ENCODE peak calls at places on chromosomes 1 and 21, in four cellular contexts. M is Peyer's patch, L is IMR-90, N is adrenal gland. B is an unnamed sample. For H3K4me1, the result is how much of the 10 kb centered on the place peaks cover.

GRCh38 chr1:3890389-3891328 is 9.4 kb downstream of the C1orf174 start:
- DNase-seq in M (no peak), L (no peak), N (no peak), B (no peak)

GRCh38 chr1:78410643-78411042 is 80.1 kb upstream of the PTGFR start:
- DNase-seq in M (no peak), L (no peak), N (no peak), B (no peak)

GRCh38 chr1:21607549-21608529 is 61.3 kb downstream of the RAP1GAP start:
- DNase-seq in M (peak), L (peak), N (peak), B (peak)

GRCh38 chr1:192702212-192702993 is 66.5 kb downstream of the RGS13 start:
- DNase-seq in M (no peak), L (peak), N (no peak), B (no peak)

GRCh38 chr1:216499581-216500272 is 76.5 kb upstream of the USH2A start:
- DNase-seq in M (no peak), L (no peak), N (no peak), B (no peak)

GRCh38 chr21:29832217-29832616 is 107.6 kb downstream of the GRIK1 start:
- DNase-seq in M (no peak), L (no peak), N (no peak), B (no peak)

GRCh38 chr1:110102081-110102480 is 10.2 kb upstream of the UBL4B start:
- DNase-seq in M (no peak), L (peak), N (no peak), B (peak)

GRCh38 chr1:28428012-28428411 is 58.5 kb downstream of the PHACTR4 start:
- DNase-seq in M (no peak), L (no peak), N (no peak), B (no peak)

DNA sequence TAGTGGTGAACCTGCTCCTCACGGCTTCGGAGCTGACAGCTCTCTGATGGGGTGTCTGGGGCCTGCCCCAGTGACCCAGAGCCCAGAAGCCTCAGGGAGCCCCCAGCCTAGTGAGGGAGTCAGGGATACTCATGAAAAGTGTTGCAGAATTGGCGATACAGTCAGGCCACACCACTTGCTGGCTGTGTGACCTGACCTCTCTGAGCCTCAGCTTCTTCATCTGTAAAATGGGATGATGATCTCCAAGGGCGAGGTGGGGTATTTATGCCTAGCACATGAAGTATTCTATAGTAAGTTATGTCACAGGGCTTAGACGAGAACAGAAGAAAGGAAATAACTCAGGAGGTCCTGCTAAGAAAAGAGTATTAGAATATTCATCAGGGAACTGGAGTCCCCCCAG is 1.6 kb downstream of the TMEM51 start:
- DNase-seq in M (no peak), L (no peak), N (no peak), B (no peak)
- H3K4me3 ChIP-seq in M (no peak), L (peak), N (no peak), B (no peak)

GRCh38 chr21:38807987-38808386 is 2.3 kb downstream of the ETS2 start:
- DNase-seq in M (no peak), L (peak), N (no peak), B (no peak)

GRCh38 chr21:38807481-38807880 is 1.8 kb downstream of the ETS2 start:
- DNase-seq in M (no peak), L (no peak), N (no peak), B (no peak)

GRCh38 chr21:38810826-38811164 is 5.1 kb downstream of the ETS2 start:
- DNase-seq in M (no peak), L (no peak), N (no peak), B (no peak)

GRCh38 chr21:38810034-38810825 is 4.5 kb downstream of the ETS2 start:
- DNase-seq in M (no peak), L (no peak), N (no peak), B (no peak)

GRCh38 chr21:38809170-38809878 is 3.6 kb downstream of the ETS2 start:
- DNase-seq in M (no peak), L (no peak), N (no peak), B (no peak)
- H3K4me1 ChIP-seq in M (under half), L (under half), N (under half), B (under half)

GRCh38 chr1:205373022-205373421 is 16.3 kb upstream of the KLHDC8A start:
- DNase-seq in M (no peak), L (peak), N (peak), B (no peak)

GRCh38 chr1:205376739-205377138 is 20.0 kb upstream of the KLHDC8A start:
- DNase-seq in M (no peak), L (no peak), N (no peak), B (no peak)

GRCh38 chr1:205377355-205377754 is 20.6 kb upstream of the KLHDC8A start:
- DNase-seq in M (no peak), L (no peak), N (no peak), B (no peak)

GRCh38 chr1:205374205-205375078 is 17.7 kb upstream of the KLHDC8A start:
- DNase-seq in M (no peak), L (peak), N (peak), B (peak)

GRCh38 chr1:205375816-205376545 is 19.3 kb upstream of the KLHDC8A start:
- DNase-seq in M (no peak), L (peak), N (peak), B (peak)
- TF ChIP-seq CTCF in M (no peak), L (peak), N (peak), B (no peak)

DNA sequence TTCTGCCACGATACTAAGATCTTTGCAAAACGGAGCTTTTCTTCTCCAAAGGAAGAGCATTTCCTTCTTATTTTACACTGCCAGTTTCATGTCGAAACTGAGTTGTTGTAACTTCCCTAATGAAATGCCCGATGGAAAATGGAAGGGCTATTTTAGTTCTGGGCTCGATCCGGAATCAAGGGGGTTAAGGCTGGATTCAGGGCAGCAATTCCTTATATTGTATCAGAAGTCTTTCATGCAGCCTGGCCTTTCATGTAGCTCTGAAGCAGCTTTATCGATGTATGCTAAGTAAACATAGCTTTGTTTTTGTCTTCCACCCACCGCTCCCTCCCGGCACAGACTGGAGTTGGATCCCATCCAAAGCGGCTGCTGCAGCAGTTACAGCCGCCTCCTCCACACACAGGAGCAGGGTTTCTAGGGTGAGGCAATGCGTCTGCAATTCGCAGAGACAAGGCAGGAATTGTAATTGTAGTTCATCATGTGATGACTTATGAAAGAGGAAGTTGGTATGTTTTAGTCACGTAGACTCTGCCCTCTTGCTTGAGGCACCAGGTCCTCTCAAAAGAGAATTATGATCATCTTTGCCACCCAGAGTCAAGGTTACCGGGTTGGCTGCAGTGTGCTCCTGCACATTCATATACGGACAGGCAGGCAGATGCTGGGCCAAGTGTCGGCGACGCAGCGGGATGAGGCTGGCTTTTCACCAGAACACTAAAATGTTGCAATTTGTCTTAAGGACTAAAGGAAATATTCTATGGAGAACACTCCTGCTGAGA is 2.6 kb upstream of the IRF2BP2 start:
- DNase-seq in M (peak), L (peak), N (peak), B (peak)
- H3K4me3 ChIP-seq in M (no peak), L (peak), N (no peak), B (no peak)

DNA sequence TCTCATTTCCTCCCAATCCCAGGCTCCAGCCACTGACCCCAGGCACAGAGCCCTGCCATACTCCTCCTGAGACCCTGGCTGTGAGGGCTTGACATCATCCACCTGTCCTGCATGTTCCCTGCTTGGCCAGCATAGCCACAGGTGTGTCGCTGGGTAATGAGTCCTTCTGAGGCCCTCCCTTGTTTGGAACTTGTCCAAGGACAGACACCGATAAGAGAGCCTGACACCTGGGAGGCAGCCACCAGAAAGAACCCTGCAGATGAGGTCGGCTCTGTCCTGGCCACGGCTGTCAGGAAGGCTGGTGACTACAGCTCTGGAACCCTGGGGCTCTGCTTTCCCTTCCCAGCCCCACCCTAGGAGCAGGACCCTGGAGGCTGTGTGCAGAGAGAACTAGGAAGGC is 34.6 kb downstream of the TMEM63A start:
- DNase-seq in M (peak), L (no peak), N (no peak), B (no peak)
- H3K4me1 ChIP-seq in M (under half), L (under half), N (under half), B (under half)

DNA sequence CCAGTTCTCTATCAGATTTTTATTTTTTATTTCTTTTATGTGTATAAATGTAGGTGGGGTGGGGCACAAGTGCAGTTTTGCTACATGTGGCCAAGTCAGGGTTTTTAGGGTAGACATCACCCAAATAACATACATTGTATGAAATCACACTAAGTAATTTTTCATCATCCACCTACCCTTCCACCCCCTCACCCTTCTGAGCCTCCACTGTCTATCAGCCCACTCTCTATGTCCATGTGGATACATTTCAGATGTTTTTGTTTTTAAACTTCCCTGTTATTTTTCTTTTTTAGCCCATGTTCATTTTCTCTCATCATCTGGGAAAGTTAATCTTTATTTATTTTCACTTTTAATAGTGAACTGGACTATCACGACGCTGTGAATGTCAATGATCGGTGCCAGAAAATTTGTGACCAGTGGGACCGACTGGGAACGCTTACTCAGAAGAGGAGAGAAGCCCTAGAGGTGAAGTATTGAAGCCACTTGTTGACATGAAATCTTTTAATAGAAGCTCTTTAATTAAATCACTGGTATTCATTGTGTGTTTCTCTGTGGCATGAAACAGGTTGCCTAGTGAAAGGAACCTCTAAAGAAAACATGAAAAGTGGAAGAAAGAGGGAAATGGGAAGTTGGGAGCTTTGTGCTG is 47.7 kb upstream of the MTR start:
- DNase-seq in M (no peak), L (no peak), N (no peak), B (no peak)
- TF ChIP-seq CTCF in M (no peak), L (no peak), N (no peak), B (no peak)

GRCh38 chr1:111203681-111204210 is 3.3 kb upstream of the DENND2D start:
- DNase-seq in M (peak), L (no peak), N (peak), B (no peak)
- H3K4me3 ChIP-seq in M (peak), L (peak), N (no peak), B (peak)

DNA sequence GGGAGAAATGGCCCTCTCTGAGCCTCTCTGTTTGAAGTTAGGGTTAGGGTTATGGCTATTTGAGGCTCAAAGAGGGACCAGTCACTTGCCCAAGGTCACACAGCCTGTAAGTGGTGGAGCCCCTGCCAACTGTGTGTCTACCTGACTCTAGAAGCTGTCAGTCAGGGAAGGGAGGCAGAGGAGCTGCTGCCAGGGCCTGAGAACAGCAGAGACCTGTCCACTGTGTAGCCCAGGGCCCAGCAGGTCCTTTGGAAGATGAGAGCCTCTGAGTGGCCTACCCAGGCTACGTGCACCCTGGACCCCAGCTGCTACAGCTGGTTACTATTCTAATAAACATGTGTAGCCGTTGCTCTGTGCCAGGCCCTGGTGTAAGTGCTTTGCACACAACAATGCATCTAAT is 15.1 kb upstream of the EDN2 start:
- DNase-seq in M (no peak), L (no peak), N (no peak), B (no peak)
- H3K4me1 ChIP-seq in M (under half), L (under half), N (under half), B (under half)

GRCh38 chr1:41367102-41367537 is 5.9 kb downstream of the FOXO6 start:
- DNase-seq in M (no peak), L (no peak), N (no peak), B (no peak)
- TF ChIP-seq CTCF in M (no peak), L (no peak), N (no peak), B (no peak)

GRCh38 chr1:14969006-14969405 is 184.5 kb upstream of the TMEM51 start:
- DNase-seq in M (no peak), L (no peak), N (no peak), B (no peak)
- H3K4me3 ChIP-seq in M (no peak), L (no peak), N (no peak), B (no peak)

B was measured in cardiac muscle cell.